ENCODE peak calls at places on chromosomes 12 and 14, in four cellular contexts. G is fibroblast of lung, I is thoracic aorta, H is colonic mucosa. R is an unnamed sample. For H3K4me1 and H3K9me3, the result is how much of the 10 kb centered on the place peaks cover.

GRCh38 chr12:66087365-66087943 is 43.1 kb downstream of the LLPH start:
- DNase-seq in I (peak), G (peak), H (peak), R (peak)

GRCh38 chr12:67533159-67533558 is 115.4 kb upstream of the DYRK2 start:
- DNase-seq in G (peak), I (no peak), H (no peak), R (no peak)

GRCh38 chr12:66107451-66107915 is 23.1 kb downstream of the LLPH start:
- DNase-seq in G (peak), H (peak), I (peak), R (peak)

GRCh38 chr14:86777950-86778602 is 1214.9 kb downstream of the GALC start:
- DNase-seq in I (no peak), G (peak), H (no peak), R (no peak)

GRCh38 chr14:75229923-75230792 is 48.5 kb upstream of the FOS start:
- DNase-seq in G (peak), H (peak), I (no peak), R (no peak)

GRCh38 chr14:71511152-71511551 is 421.1 kb upstream of the RGS6 start:
- DNase-seq in H (no peak), G (no peak), I (no peak), R (no peak)

GRCh38 chr14:78566017-78566858 is 396.1 kb downstream of the NRXN3 start:
- DNase-seq in I (peak), H (peak), G (peak), R (peak)

GRCh38 chr14:104134061-104134965 is 4.1 kb upstream of the KIF26A start:
- DNase-seq in H (no peak), I (no peak), G (no peak), R (no peak)

GRCh38 chr14:102848830-102849521 is 71.7 kb downstream of the TRAF3 start:
- DNase-seq in I (no peak), G (no peak), H (peak), R (no peak)

GRCh38 chr12:46404225-46404631 is 31.7 kb upstream of the SLC38A2 start:
- DNase-seq in I (no peak), G (peak), H (no peak), R (no peak)

GRCh38 chr14:93150227-93151206 is 34.2 kb downstream of the MOAP1 start:
- DNase-seq in G (no peak), H (peak), I (no peak), R (no peak)

GRCh38 chr14:35277179-35277578 is 15.0 kb upstream of the PSMA6 start:
- DNase-seq in G (no peak), H (no peak), I (no peak), R (no peak)

GRCh38 chr12:112876506-112876905 is 30.3 kb upstream of the OAS1 start:
- DNase-seq in H (no peak), G (no peak), I (no peak), R (no peak)

GRCh38 chr14:60161176-60162107 is 3.8 kb downstream of the DHRS7 start:
- DNase-seq in H (no peak), G (no peak), I (no peak), R (no peak)

GRCh38 chr14:64726585-64726890 is 22.3 kb downstream of the PLEKHG3 start:
- DNase-seq in H (peak), G (peak), I (no peak), R (no peak)

GRCh38 chr14:32013083-32013482 is 64.0 kb upstream of the ARHGAP5 start:
- DNase-seq in G (no peak), H (no peak), I (no peak), R (peak)

GRCh38 chr14:53144244-53144643 is 8.9 kb downstream of the DDHD1 start:
- DNase-seq in G (peak), H (no peak), I (no peak), R (no peak)

GRCh38 chr12:96063046-96063445 is 27.7 kb upstream of the LTA4H start:
- DNase-seq in H (no peak), G (peak), I (no peak), R (no peak)

GRCh38 chr14:23654231-23654630 is 18.1 kb downstream of the DHRS2 start:
- DNase-seq in G (no peak), H (no peak), I (no peak), R (no peak)

GRCh38 chr14:63853831-63854293 is 1.1 kb downstream of the SYNE2 start:
- DNase-seq in H (peak), I (no peak), G (peak), R (no peak)

GRCh38 chr14:21199611-21200570 is 44.0 kb upstream of the OR5AU1 start:
- DNase-seq in I (no peak), G (no peak), H (no peak), R (no peak)

GRCh38 chr12:58540480-58541299 is 379.6 kb downstream of the LRIG3 start:
- DNase-seq in G (peak), I (no peak), H (peak), R (peak)

GRCh38 chr12:92863255-92863654 is 65.8 kb downstream of the EEA1 start:
- DNase-seq in H (no peak), I (no peak), G (no peak), R (no peak)

GRCh38 chr14:75837151-75837787 is 144.5 kb downstream of the TGFB3 start:
- DNase-seq in H (no peak), I (no peak), G (no peak), R (no peak)

GRCh38 chr14:68659021-68659931 is 133.6 kb downstream of the ZFP36L1 start:
- DNase-seq in I (no peak), G (peak), H (no peak), R (no peak)

GRCh38 chr12:114238808-114239207 is 167.1 kb downstream of the TBX5 start:
- DNase-seq in H (no peak), I (no peak), G (peak), R (no peak)

GRCh38 chr14:102905116-102906108 is 17.1 kb upstream of the AMN start:
- DNase-seq in G (no peak), H (no peak), I (no peak), R (no peak)

GRCh38 chr12:31961137-31961536 is 1.9 kb downstream of the RESF1 start:
- DNase-seq in I (no peak), G (no peak), H (no peak), R (no peak)

GRCh38 chr12:112616469-112617190 is 174.9 kb upstream of the RPH3A start:
- DNase-seq in H (no peak), I (no peak), G (no peak), R (peak)

GRCh38 chr12:94140556-94140955 is 7.8 kb upstream of the PLXNC1 start:
- DNase-seq in I (no peak), G (no peak), H (peak), R (no peak)

GRCh38 chr12:22083167-22083566 is 37.1 kb downstream of the CMAS start:
- DNase-seq in I (no peak), H (no peak), G (peak), R (no peak)

GRCh38 chr14:25381498-25381897 is 331.6 kb upstream of the STXBP6 start:
- DNase-seq in G (no peak), H (no peak), I (no peak), R (no peak)

GRCh38 chr14:95254356-95254755 is 65.4 kb downstream of the CLMN start:
- DNase-seq in H (no peak), I (no peak), G (no peak), R (no peak)

GRCh38 chr14:89276424-89276975 is 140.5 kb downstream of the FOXN3 start:
- DNase-seq in G (peak), I (no peak), H (no peak), R (no peak)

GRCh38 chr12:89707623-89707991 is 1.0 kb downstream of the ATP2B1 start:
- DNase-seq in H (peak), I (no peak), G (no peak), R (peak)

GRCh38 chr14:76926521-76927251 is 100.5 kb downstream of the LRRC74A start:
- DNase-seq in G (peak), H (no peak), I (no peak), R (no peak)

GRCh38 chr12:54572881-54573280 is 15.6 kb downstream of the PPP1R1A start:
- DNase-seq in H (no peak), G (no peak), I (no peak), R (no peak)

GRCh38 chr12:50107416-50108268 is 3.8 kb downstream of the GPD1 start:
- DNase-seq in G (no peak), H (no peak), I (no peak), R (no peak)

GRCh38 chr14:61747342-61747741 is 14.9 kb upstream of the SNAPC1 start:
- DNase-seq in H (no peak), G (no peak), I (no peak), R (no peak)
- H3K4me1 ChIP-seq in H (under half), G (under half), I (under half), R (under half)

DNA sequence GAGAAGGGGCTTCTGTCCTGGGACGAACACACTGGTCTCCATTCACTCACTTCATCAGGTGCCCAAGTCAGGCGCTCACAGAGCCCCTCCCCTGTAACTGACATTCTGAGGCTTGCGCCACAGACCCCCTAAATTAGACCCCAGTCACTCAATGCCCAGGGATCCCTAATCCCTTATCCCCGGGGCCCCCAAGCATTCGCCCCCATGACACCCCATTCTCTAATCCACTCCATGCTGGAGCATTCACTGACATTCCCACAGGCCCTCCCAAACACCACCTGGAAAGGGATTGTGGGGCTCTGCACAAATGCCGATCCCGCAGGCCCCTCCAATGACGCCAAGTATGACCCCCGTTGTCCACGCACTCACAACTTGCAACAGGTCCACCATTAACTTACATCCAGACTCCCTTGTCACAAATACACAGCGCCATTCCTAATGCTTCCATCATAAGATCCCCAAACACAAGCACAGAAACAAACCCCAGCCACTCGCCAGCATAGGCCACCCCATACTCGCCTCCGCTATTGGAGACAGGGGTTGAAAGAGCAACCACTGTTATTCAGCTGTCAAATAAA is 1.5 kb downstream of the ZNF605 start:
- DNase-seq in I (no peak), H (no peak), G (peak), R (no peak)
- H3K9me3 ChIP-seq in I (under half), H (under half), G (under half), R (under half)

GRCh38 chr12:111425655-111426054 is 19.9 kb downstream of the SH2B3 start:
- DNase-seq in I (no peak), G (no peak), H (no peak), R (no peak)
- H3K4me1 ChIP-seq in I (under half), G (under half), H (under half), R (under half)

DNA sequence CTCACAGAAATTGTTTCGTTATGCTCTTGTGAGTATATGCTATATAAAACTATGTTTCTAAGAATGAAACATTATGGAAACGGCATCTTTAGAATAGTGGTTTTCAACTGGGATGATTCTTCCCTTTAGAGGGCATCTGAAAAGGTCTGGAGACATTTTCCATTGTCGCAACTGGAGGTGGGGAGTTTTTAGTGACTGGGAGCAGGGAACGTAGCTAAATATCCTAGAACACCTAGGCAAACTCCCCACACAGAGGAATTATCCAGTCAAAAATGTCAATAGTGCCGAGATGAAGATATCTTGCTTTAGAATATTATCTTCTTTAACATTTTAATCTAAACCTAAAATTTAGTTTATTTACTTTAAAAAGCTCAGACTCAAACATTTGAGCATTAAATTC is 486.1 kb upstream of the FOXG1 start:
- DNase-seq in I (no peak), G (no peak), H (no peak), R (no peak)
- H3K9me3 ChIP-seq in I (under half), G (under half), H (under half), R (under half)

DNA sequence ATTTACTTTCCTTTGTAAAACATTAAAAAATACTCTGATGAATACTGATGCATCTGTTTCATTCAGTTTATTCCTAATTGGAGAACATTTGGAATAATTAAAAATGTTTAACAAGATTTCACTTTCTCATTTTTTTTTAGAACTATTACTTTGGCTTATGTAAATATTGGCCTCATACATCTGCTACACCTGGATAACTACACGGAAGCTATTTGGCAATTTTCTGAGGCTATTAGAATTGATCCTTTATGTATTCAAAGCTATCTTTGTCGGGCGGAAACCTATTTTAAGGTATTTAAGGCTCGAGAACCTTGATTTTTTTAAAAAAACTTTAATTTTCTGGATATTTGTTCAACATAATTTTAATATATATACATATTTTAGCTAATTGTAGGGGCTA is 196.7 kb downstream of the TTC6 start:
- DNase-seq in I (no peak), H (no peak), G (no peak), R (no peak)
- H3K4me1 ChIP-seq in I (under half), H (under half), G (under half), R (under half)

GRCh38 chr12:47610847-47611246 is 95.0 kb downstream of the RPAP3 start:
- DNase-seq in I (no peak), H (no peak), G (no peak), R (no peak)
- H3K9me3 ChIP-seq in I (under half), H (under half), G (under half), R (under half)

DNA sequence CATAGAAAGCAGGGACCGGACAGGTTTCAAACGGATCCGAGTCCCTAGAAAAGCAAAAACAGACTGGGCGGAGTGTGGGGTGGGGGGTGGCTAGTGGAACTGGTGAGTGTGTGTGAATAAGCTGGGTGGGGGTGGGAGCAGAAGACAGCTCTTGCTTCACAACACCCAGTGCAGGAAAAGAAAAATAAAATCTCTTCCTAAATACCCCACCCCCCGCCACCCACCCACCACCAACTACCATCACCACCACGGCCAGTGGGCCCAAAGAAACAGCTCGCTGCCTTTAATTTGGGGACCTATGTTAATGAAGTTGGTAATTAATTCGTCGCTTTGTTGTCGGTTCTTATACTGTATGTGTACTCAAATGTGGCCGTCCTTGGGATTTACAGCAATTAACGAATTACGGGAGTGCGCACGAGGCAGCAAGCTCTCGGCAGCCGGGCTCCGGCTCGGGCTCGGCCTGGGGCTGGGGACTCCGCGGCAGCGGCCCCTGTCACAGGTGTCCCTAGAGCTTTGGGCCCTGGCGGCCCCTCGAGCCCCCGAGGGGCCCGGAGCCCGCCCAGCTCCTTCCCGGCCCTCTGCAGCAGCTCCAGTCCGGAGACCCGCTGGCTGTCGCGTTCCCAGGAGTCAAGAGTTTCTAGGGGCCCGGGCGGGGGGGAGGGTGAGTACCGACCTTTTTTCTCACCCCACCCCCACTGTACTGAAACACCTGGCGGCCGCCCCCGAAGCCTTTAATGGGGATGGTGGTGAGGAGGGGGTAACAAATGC is 1.5 kb upstream of the OTX2 start:
- DNase-seq in H (no peak), I (no peak), G (no peak), R (no peak)
- H3K4me1 ChIP-seq in H (under half), I (under half), G (under half), R (under half)

GRCh38 chr14:29462271-29462670 is 465.4 kb downstream of the PRKD1 start:
- DNase-seq in H (no peak), I (no peak), G (no peak), R (no peak)

GRCh38 chr14:29459967-29460366 is 467.7 kb downstream of the PRKD1 start:
- DNase-seq in H (no peak), G (no peak), I (no peak), R (no peak)

GRCh38 chr14:29462772-29463171 is 464.9 kb downstream of the PRKD1 start:
- DNase-seq in H (no peak), I (no peak), G (no peak), R (no peak)

GRCh38 chr14:29458547-29458946 is 469.1 kb downstream of the PRKD1 start:
- DNase-seq in G (peak), I (no peak), H (no peak), R (no peak)

DNA sequence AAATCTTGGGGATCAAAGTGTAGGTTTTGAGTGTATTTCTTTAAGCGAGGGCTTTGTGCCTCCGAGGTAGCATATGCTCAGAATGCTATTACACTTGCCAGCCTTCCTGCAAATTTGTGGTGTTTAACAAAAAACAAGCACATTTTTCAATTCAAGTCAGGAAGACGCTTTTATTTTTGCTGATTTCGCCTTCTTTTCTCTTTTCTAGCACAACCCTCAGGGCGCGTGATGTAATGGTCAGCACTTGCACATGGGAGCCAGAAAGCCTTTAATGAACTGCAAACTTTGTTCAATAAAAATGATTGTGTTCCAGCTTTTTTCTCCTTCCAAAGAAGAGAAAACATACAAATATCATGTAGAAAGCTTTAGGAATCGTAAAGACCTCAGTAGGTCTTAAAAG is 466.5 kb downstream of the PRKD1 start:
- DNase-seq in G (no peak), I (no peak), H (no peak), R (no peak)
- H3K9me3 ChIP-seq in G (under half), I (under half), H (under half), R (under half)

DNA sequence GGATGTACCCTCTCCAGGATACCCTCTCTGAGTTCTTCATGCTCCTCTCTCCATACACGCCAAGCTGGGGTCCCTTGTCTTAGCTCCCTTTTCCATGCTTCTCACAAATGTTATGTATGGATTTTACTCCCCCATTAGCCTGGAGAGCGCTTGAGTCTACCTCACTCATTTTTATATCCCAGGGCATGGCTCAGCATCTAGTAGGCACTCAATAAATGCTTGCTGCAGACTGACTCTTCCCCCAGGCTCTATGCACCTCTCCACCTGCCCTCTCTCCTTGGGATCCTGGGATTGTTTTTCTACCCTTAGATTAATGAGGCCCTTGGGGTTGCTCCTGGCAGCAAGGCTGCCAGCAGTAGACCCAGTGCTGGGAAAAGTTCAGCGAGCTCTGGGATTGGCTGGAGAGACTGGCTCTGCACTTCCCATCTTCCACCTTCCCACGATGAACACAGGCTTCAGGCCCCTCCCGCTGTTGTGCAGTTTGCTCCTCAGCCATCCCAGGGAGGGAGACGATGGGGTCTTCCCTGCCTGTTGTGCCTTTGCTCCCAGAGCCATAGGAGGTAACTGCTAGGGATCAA is 2.2 kb downstream of the NRIP2 start:
- DNase-seq in G (no peak), I (no peak), H (no peak), R (no peak)
- H3K4me1 ChIP-seq in G (under half), I (under half), H (under half), R (under half)